ENCODE peak calls at places on chromosome 4, in eight cellular contexts. I, W, K, O, H, Y, N and L are unnamed samples.

GRCh38 chr4:71266090-71266794 is 72.6 kb upstream of the SLC4A4 start:
- DNase-seq in I (no peak), W (peak), K (no peak), O (no peak), H (no peak), Y (no peak), N (no peak), L (no peak)

GRCh38 chr4:8084031-8084660 is 74.5 kb downstream of the ABLIM2 start:
- DNase-seq in I (no peak), W (no peak), K (no peak), O (no peak), H (no peak), Y (no peak), N (no peak), L (no peak)

GRCh38 chr4:3836802-3837601 is 70.8 kb downstream of the ADRA2C start:
- DNase-seq in I (no peak), W (no peak), K (no peak), O (peak), H (no peak), Y (no peak), N (peak), L (no peak)

GRCh38 chr4:143587703-143588102 is 74.2 kb downstream of the SMARCA5 start:
- DNase-seq in I (no peak), W (no peak), K (peak), O (peak), H (no peak), Y (no peak), N (no peak), L (no peak)

GRCh38 chr4:4542824-4543485 is 1.1 kb upstream of the STX18 start:
- DNase-seq in I (no peak), W (no peak), K (no peak), O (no peak), H (no peak), Y (no peak), N (peak), L (no peak)

GRCh38 chr4:26022346-26022891 is 108.4 kb downstream of the SMIM20 start:
- DNase-seq in I (no peak), W (no peak), K (no peak), O (no peak), H (no peak), Y (no peak), N (no peak), L (no peak)

GRCh38 chr4:98474408-98474844 is 184.0 kb downstream of the TSPAN5 start:
- DNase-seq in I (no peak), W (no peak), K (no peak), O (no peak), H (no peak), Y (no peak), N (no peak), L (no peak)

GRCh38 chr4:76016383-76016782 is 6.9 kb downstream of the CXCL10 start:
- DNase-seq in I (no peak), W (no peak), K (no peak), O (no peak), H (peak), Y (no peak), N (no peak), L (no peak)

GRCh38 chr4:116358633-116359222 is 726.6 kb downstream of the TRAM1L1 start:
- DNase-seq in I (no peak), W (no peak), K (peak), O (peak), H (peak), Y (no peak), N (peak), L (no peak)

GRCh38 chr4:15913631-15913970 is 24.9 kb downstream of the FGFBP1 start:
- DNase-seq in I (no peak), W (no peak), K (no peak), O (peak), H (no peak), Y (no peak), N (no peak), L (no peak)

GRCh38 chr4:3727847-3728469 is 38.2 kb upstream of the ADRA2C start:
- DNase-seq in I (no peak), W (no peak), K (no peak), O (no peak), H (no peak), Y (no peak), N (no peak), L (no peak)

GRCh38 chr4:175253184-175253902 is 335.2 kb downstream of the ADAM29 start:
- DNase-seq in I (no peak), W (no peak), K (no peak), O (peak), H (no peak), Y (no peak), N (no peak), L (no peak)

GRCh38 chr4:114694770-114695169 is 96.2 kb downstream of the UGT8 start:
- DNase-seq in I (peak), W (no peak), K (peak), O (peak), H (no peak), Y (no peak), N (no peak), L (no peak)

GRCh38 chr4:85724801-85725548 is 250.0 kb downstream of the ARHGAP24 start:
- DNase-seq in I (no peak), W (no peak), K (no peak), O (no peak), H (no peak), Y (no peak), N (no peak), L (no peak)

GRCh38 chr4:138494931-138495330 is 252.8 kb upstream of the SLC7A11 start:
- DNase-seq in I (no peak), W (peak), K (no peak), O (peak), H (no peak), Y (no peak), N (peak), L (no peak)

GRCh38 chr4:84647307-84647884 is 64.5 kb downstream of the CDS1 start:
- DNase-seq in I (no peak), W (no peak), K (no peak), O (no peak), H (no peak), Y (no peak), N (no peak), L (no peak)

GRCh38 chr4:61210186-61210939 is 10.2 kb downstream of the ADGRL3 start:
- DNase-seq in I (no peak), W (no peak), K (no peak), O (no peak), H (no peak), Y (no peak), N (peak), L (no peak)

GRCh38 chr4:30429813-30430466 is 290.2 kb upstream of the PCDH7 start:
- DNase-seq in I (no peak), W (no peak), K (no peak), O (peak), H (no peak), Y (no peak), N (no peak), L (no peak)